ENCODE peak calls at places on chromosome 22, in four cellular contexts. One of them, this sample, is unnamed. For H3K9me2, the result is how much of the 10 kb centered on the place peaks cover.

GRCh38 chr22:45285431-45286058 is 796 bp downstream of the UPK3A start:
- DNase-seq in GM23248: no peak
- DNase-seq in PC-9: no peak
- DNase-seq in SK-N-SH: no peak
- DNase-seq in this sample: no peak

GRCh38 chr22:45223304-45224117 is 17.2 kb downstream of the KIAA0930 start:
- DNase-seq in SK-N-SH: no peak
- DNase-seq in PC-9: no peak
- DNase-seq in GM23248: no peak
- DNase-seq in this sample: no peak

GRCh38 chr22:39773976-39774539 is 119.5 kb downstream of the ENTHD1 start:
- DNase-seq in PC-9: peak
- DNase-seq in SK-N-SH: no peak
- DNase-seq in GM23248: no peak
- DNase-seq in this sample: peak

GRCh38 chr22:31490496-31490925 is 869 bp upstream of the EIF4ENIF1 start:
- DNase-seq in PC-9: peak
- DNase-seq in SK-N-SH: peak
- DNase-seq in GM23248: peak
- DNase-seq in this sample: peak

GRCh38 chr22:49620003-49620556 is 207.6 kb downstream of the BRD1 start:
- DNase-seq in GM23248: no peak
- DNase-seq in SK-N-SH: no peak
- DNase-seq in PC-9: peak
- DNase-seq in this sample: no peak

GRCh38 chr22:48424661-48425060 is 1403.0 kb downstream of the BRD1 start:
- DNase-seq in GM23248: no peak
- DNase-seq in SK-N-SH: no peak
- DNase-seq in PC-9: no peak
- DNase-seq in this sample: no peak

GRCh38 chr22:49871482-49871881 is 17.8 kb downstream of the ZBED4 start:
- DNase-seq in SK-N-SH: no peak
- DNase-seq in PC-9: no peak
- DNase-seq in GM23248: peak
- DNase-seq in this sample: peak

GRCh38 chr22:42283288-42284229 is 13.1 kb upstream of the TCF20 start:
- DNase-seq in GM23248: peak
- DNase-seq in SK-N-SH: peak
- DNase-seq in PC-9: no peak
- DNase-seq in this sample: no peak

GRCh38 chr22:38215156-38216038 is 13.6 kb downstream of the MAFF start:
- DNase-seq in SK-N-SH: no peak
- DNase-seq in GM23248: no peak
- DNase-seq in PC-9: no peak
- DNase-seq in this sample: no peak

GRCh38 chr22:23008887-23009286 is 61.4 kb upstream of the GNAZ start:
- DNase-seq in GM23248: no peak
- DNase-seq in PC-9: no peak
- DNase-seq in SK-N-SH: no peak
- DNase-seq in this sample: no peak

GRCh38 chr22:31184015-31184414 is 24.0 kb downstream of the RNF185 start:
- DNase-seq in SK-N-SH: no peak
- DNase-seq in GM23248: no peak
- DNase-seq in PC-9: no peak
- DNase-seq in this sample: no peak

GRCh38 chr22:32706149-32706548 is 95.4 kb upstream of the TIMP3 start:
- DNase-seq in PC-9: peak
- DNase-seq in SK-N-SH: no peak
- DNase-seq in GM23248: peak
- DNase-seq in this sample: no peak

GRCh38 chr22:29369460-29369859 is 18.9 kb downstream of the AP1B1 start:
- DNase-seq in PC-9: no peak
- DNase-seq in SK-N-SH: no peak
- DNase-seq in GM23248: peak
- DNase-seq in this sample: no peak

GRCh38 chr22:35470903-35471321 is 69.7 kb upstream of the RASD2 start:
- DNase-seq in PC-9: no peak
- DNase-seq in GM23248: peak
- DNase-seq in SK-N-SH: no peak
- DNase-seq in this sample: no peak

GRCh38 chr22:22218302-22218701 is 26.3 kb upstream of the VPREB1 start:
- DNase-seq in PC-9: no peak
- DNase-seq in GM23248: no peak
- DNase-seq in SK-N-SH: no peak
- DNase-seq in this sample: no peak

GRCh38 chr22:38938925-38939324 is 18.5 kb upstream of the APOBEC3A start:
- DNase-seq in GM23248: no peak
- DNase-seq in PC-9: no peak
- DNase-seq in SK-N-SH: no peak
- DNase-seq in this sample: no peak

GRCh38 chr22:45968003-45968650 is 8.8 kb downstream of the WNT7B start:
- DNase-seq in GM23248: no peak
- DNase-seq in SK-N-SH: no peak
- DNase-seq in PC-9: no peak
- DNase-seq in this sample: no peak

GRCh38 chr22:42439021-42439420 is 6.8 kb upstream of the NFAM1 start:
- DNase-seq in SK-N-SH: no peak
- DNase-seq in PC-9: no peak
- DNase-seq in GM23248: no peak
- DNase-seq in this sample: no peak

GRCh38 chr22:49735411-49736311 is 92.0 kb downstream of the BRD1 start:
- DNase-seq in PC-9: no peak
- DNase-seq in SK-N-SH: peak
- DNase-seq in GM23248: peak
- DNase-seq in this sample: peak

GRCh38 chr22:23159287-23159622 is 14.0 kb downstream of the RAB36 start:
- DNase-seq in SK-N-SH: no peak
- DNase-seq in GM23248: no peak
- DNase-seq in PC-9: no peak
- DNase-seq in this sample: no peak

GRCh38 chr22:42937164-42937854 is 77.6 kb downstream of the PACSIN2 start:
- DNase-seq in GM23248: peak
- DNase-seq in SK-N-SH: no peak
- DNase-seq in PC-9: peak
- DNase-seq in this sample: peak

GRCh38 chr22:42697542-42698013 is 23.1 kb downstream of the A4GALT start:
- DNase-seq in PC-9: peak
- DNase-seq in SK-N-SH: no peak
- DNase-seq in GM23248: peak
- DNase-seq in this sample: peak

GRCh38 chr22:42805016-42805997 is 51.8 kb downstream of the ARFGAP3 start:
- DNase-seq in SK-N-SH: peak
- DNase-seq in PC-9: no peak
- DNase-seq in GM23248: no peak
- DNase-seq in this sample: no peak

GRCh38 chr22:31230155-31230870 is 18.2 kb downstream of the LIMK2 start:
- DNase-seq in PC-9: no peak
- DNase-seq in SK-N-SH: no peak
- DNase-seq in GM23248: peak
- DNase-seq in this sample: no peak

DNA sequence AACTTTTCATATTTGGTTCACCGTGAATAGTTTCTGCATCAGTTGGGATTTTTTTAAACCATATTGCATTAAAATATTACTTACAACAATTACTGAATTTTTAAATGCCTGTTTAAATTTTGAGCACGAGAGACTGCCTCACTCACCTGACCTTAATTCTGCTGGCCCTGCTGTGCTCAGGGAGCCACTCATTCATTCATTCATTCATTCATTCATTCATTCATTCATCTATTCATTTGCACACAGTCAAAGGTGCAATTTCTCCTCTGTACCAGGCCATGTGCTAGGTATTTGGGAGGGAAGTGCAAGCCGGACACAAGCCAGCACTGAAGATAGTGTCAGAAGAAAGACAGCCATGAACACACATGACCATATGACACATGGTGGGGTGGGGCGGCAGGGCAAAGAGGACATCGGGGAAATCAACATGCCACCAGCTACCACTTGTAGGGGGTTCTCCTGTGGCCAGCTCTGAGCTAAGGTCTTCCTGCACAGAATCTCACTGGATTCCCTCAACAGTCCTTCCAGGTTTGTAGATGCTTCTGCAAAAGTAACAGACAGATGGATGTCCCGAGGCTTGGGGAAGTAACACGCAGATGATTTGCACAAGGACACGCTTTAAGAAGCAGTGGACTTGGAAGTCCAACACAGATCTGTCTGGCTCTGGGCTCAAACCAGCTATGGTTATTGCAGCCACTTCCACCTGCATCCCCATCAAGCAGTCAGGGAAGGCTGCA is 566 bp upstream of the CSF2RB start:
- DNase-seq in SK-N-SH: no peak
- DNase-seq in PC-9: no peak
- DNase-seq in GM23248: no peak
- DNase-seq in this sample: no peak
- H3K4me3 ChIP-seq in SK-N-SH: no peak
- H3K4me3 ChIP-seq in PC-9: no peak
- H3K4me3 ChIP-seq in GM23248: no peak
- H3K4me3 ChIP-seq in this sample: no peak

GRCh38 chr22:17774928-17775675 is 833 bp upstream of the BID start:
- DNase-seq in PC-9: no peak
- DNase-seq in SK-N-SH: no peak
- DNase-seq in GM23248: no peak
- DNase-seq in this sample: no peak

GRCh38 chr22:17774206-17774927 is at the start of gene BID:
- DNase-seq in GM23248: peak
- DNase-seq in SK-N-SH: peak
- DNase-seq in PC-9: no peak
- DNase-seq in this sample: peak

GRCh38 chr22:17772963-17773605 is 1.2 kb downstream of the BID start:
- DNase-seq in PC-9: peak
- DNase-seq in SK-N-SH: no peak
- DNase-seq in GM23248: peak
- DNase-seq in this sample: peak

GRCh38 chr22:17772249-17772962 is 1.9 kb downstream of the BID start:
- DNase-seq in SK-N-SH: peak
- DNase-seq in PC-9: peak
- DNase-seq in GM23248: peak
- DNase-seq in this sample: peak

GRCh38 chr22:17773606-17774205 is 563 bp downstream of the BID start:
- DNase-seq in GM23248: peak
- DNase-seq in SK-N-SH: peak
- DNase-seq in PC-9: peak
- DNase-seq in this sample: peak
- H3K9me2 ChIP-seq in GM23248: under half
- H3K9me2 ChIP-seq in SK-N-SH: under half
- H3K9me2 ChIP-seq in PC-9: under half
- H3K9me2 ChIP-seq in this sample: under half

DNA sequence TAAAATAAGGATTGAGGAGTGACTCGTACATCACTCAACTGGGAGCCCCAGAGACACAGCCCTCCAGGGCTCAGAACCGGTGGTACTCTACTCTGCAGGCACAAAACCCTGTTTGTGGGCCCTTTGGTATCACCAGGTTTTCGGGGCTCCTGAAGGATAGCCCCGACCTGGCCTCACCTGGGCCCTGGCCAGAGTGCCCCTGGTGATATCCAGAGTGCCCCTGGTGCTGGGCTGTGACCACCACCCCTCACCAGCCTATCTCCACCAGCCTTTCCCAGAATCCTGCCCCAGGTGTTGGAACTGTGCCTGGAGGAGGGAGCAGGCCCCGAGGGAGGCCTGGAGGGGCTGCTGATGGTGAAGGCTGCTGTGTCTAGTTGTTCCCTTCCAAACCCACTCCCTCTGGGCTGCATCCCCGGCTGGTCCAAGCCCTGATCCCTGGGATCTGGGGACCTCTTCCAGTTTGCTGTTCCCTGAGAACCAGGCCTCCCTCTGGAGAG is 2.2 kb upstream of the GGT5 start:
- DNase-seq in GM23248: peak
- DNase-seq in PC-9: no peak
- DNase-seq in SK-N-SH: peak
- DNase-seq in this sample: no peak
- H3K4me3 ChIP-seq in GM23248: peak
- H3K4me3 ChIP-seq in PC-9: no peak
- H3K4me3 ChIP-seq in SK-N-SH: no peak
- H3K4me3 ChIP-seq in this sample: no peak

GRCh38 chr22:28014141-28015055 is 95.3 kb upstream of the PITPNB start:
- DNase-seq in SK-N-SH: no peak
- DNase-seq in GM23248: no peak
- DNase-seq in PC-9: no peak
- DNase-seq in this sample: no peak
- H3K9me2 ChIP-seq in SK-N-SH: under half
- H3K9me2 ChIP-seq in GM23248: under half
- H3K9me2 ChIP-seq in PC-9: under half
- H3K9me2 ChIP-seq in this sample: under half

GRCh38 chr22:40817737-40818136 is 1.4 kb downstream of the SLC25A17 start:
- DNase-seq in PC-9: no peak
- DNase-seq in SK-N-SH: no peak
- DNase-seq in GM23248: no peak
- DNase-seq in this sample: no peak
- H3K4me3 ChIP-seq in PC-9: peak
- H3K4me3 ChIP-seq in SK-N-SH: peak
- H3K4me3 ChIP-seq in GM23248: peak
- H3K4me3 ChIP-seq in this sample: peak